ENCODE peak calls at places on chromosomes 16 and 17, in seven cellular contexts. O is CD8-positive, alpha-beta T cell; J is right atrium auricular region; K is NB4; Y is activated CD8-positive, alpha-beta T cell treated with anti-CD3 and anti-CD28 coated beads for 36 hours; N is CD4-positive, alpha-beta T cell; A is astrocyte of the spinal cord. S is an unnamed sample.

GRCh38 chr17:7590743-7591142 is 849 bp upstream of the SOX15 start:
- DNase-seq in O (no peak), J (no peak), K (no peak), Y (no peak), N (no peak), A (peak), S (no peak)

GRCh38 chr16:13148836-13149235 is 247.4 kb downstream of the SHISA9 start:
- DNase-seq in O (no peak), J (no peak), K (peak), Y (no peak), N (no peak), A (no peak), S (no peak)

GRCh38 chr17:17128476-17129075 is 77.6 kb downstream of the PLD6 start:
- DNase-seq in O (no peak), J (no peak), K (no peak), Y (no peak), N (no peak), A (no peak), S (no peak)

GRCh38 chr17:27494192-27495091 is 38.2 kb downstream of the KSR1 start:
- DNase-seq in O (no peak), J (peak), K (no peak), Y (no peak), N (no peak), A (peak), S (no peak)

GRCh38 chr16:427295-427694 is 1.8 kb downstream of the RAB11FIP3 start:
- DNase-seq in O (no peak), J (no peak), K (no peak), Y (no peak), N (no peak), A (no peak), S (no peak)

GRCh38 chr17:78677303-78678219 is 100.4 kb upstream of the DNAH17 start:
- DNase-seq in O (no peak), J (no peak), K (peak), Y (no peak), N (no peak), A (no peak), S (no peak)

GRCh38 chr17:59716427-59716826 is 9.0 kb downstream of the VMP1 start:
- DNase-seq in O (no peak), J (no peak), K (no peak), Y (no peak), N (no peak), A (no peak), S (no peak)

GRCh38 chr16:27364493-27365141 is 37.4 kb upstream of the IL21R start:
- DNase-seq in O (no peak), J (no peak), K (no peak), Y (peak), N (no peak), A (no peak), S (no peak)

GRCh38 chr16:82651921-82652601 is 25.3 kb downstream of the CDH13 start:
- DNase-seq in O (no peak), J (no peak), K (peak), Y (peak), N (no peak), A (no peak), S (no peak)

GRCh38 chr17:16214190-16215001 is 938 bp downstream of the NCOR1 start:
- DNase-seq in O (no peak), J (no peak), K (no peak), Y (no peak), N (no peak), A (no peak), S (no peak)

GRCh38 chr17:21285164-21286065 is 904 bp downstream of the MAP2K3 start:
- DNase-seq in O (no peak), J (no peak), K (peak), Y (peak), N (no peak), A (no peak), S (no peak)

GRCh38 chr16:10852948-10853347 is 24.1 kb upstream of the CIITA start:
- DNase-seq in O (no peak), J (no peak), K (no peak), Y (no peak), N (no peak), A (no peak), S (no peak)

GRCh38 chr16:74271879-74272278 is 24.7 kb upstream of the PSMD7 start:
- DNase-seq in O (no peak), J (no peak), K (no peak), Y (no peak), N (no peak), A (no peak), S (no peak)

S was measured in NCI-H2081.